ENCODE peak calls at places on chromosomes 2 and 18, in ten cellular contexts. O is substantia nigra, K is HFFc6, R is NCI-H510A treated with DMSO at 0.1 percent for 48 hours, U is dorsolateral prefrontal cortex, X is MCF 10A, T is SW480, S is endodermal cell, C is tibial nerve, J is ELR. H is an unnamed sample.

GRCh38 chr2:43426305-43427031 is 169.4 kb downstream of the THADA start:
- DNase-seq in O (no peak), K (peak), R (no peak), U (no peak), X (peak), T (peak), S (no peak), C (peak), J (peak), H (no peak)

GRCh38 chr2:20185176-20186022 is 39.5 kb downstream of the SDC1 start:
- DNase-seq in O (no peak), K (peak), R (no peak), U (no peak), X (peak), T (no peak), S (peak), C (no peak), J (peak), H (no peak)

GRCh38 chr2:70083344-70084156 is 3.7 kb upstream of the PCBP1 start:
- DNase-seq in O (no peak), K (peak), R (no peak), U (no peak), X (peak), T (peak), S (no peak), C (no peak), J (peak), H (no peak)

GRCh38 chr18:22084547-22084946 is 84.8 kb upstream of the GATA6 start:
- DNase-seq in O (no peak), K (no peak), R (no peak), U (no peak), X (no peak), T (no peak), S (peak), C (no peak), J (no peak), H (peak)

GRCh38 chr2:117555965-117556364 is 258.5 kb upstream of the DDX18 start:
- DNase-seq in O (no peak), K (no peak), R (peak), U (no peak), X (no peak), T (peak), S (no peak), C (no peak), J (no peak), H (no peak)

GRCh38 chr18:51162617-51163016 is 34.9 kb downstream of the MEX3C start:
- DNase-seq in O (no peak), K (no peak), R (no peak), U (no peak), X (no peak), T (no peak), S (no peak), C (no peak), J (no peak), H (no peak)

GRCh38 chr2:3459185-3460015 is 59.9 kb downstream of the ADI1 start:
- DNase-seq in O (no peak), K (no peak), R (no peak), U (no peak), X (no peak), T (no peak), S (peak), C (no peak), J (no peak), H (no peak)

GRCh38 chr2:118738524-118739308 is 108.7 kb downstream of the EN1 start:
- DNase-seq in O (no peak), K (peak), R (no peak), U (no peak), X (peak), T (peak), S (peak), C (peak), J (peak), H (no peak)

GRCh38 chr2:234478121-234478858 is 18.6 kb downstream of the ARL4C start:
- DNase-seq in O (no peak), K (no peak), R (no peak), U (no peak), X (no peak), T (no peak), S (no peak), C (no peak), J (no peak), H (no peak)

GRCh38 chr2:9778471-9779402 is 64.5 kb upstream of the TAF1B start:
- DNase-seq in O (no peak), K (no peak), R (no peak), U (no peak), X (no peak), T (no peak), S (peak), C (no peak), J (no peak), H (no peak)

GRCh38 chr2:215751200-215751910 is 262.0 kb downstream of the MREG start:
- DNase-seq in O (no peak), K (peak), R (no peak), U (no peak), X (peak), T (peak), S (no peak), C (no peak), J (peak), H (no peak)

GRCh38 chr2:49490710-49491109 is 336.4 kb upstream of the FSHR start:
- DNase-seq in O (no peak), K (no peak), R (no peak), U (no peak), X (peak), T (peak), S (peak), C (no peak), J (peak), H (no peak)

GRCh38 chr2:68231061-68231372 is 21.3 kb downstream of the PPP3R1 start:
- DNase-seq in O (no peak), K (no peak), R (no peak), U (no peak), X (no peak), T (no peak), S (no peak), C (no peak), J (peak), H (no peak)

GRCh38 chr18:68714707-68715496 is at the start of gene TMX3:
- DNase-seq in O (peak), K (peak), R (peak), U (peak), X (peak), T (peak), S (peak), C (peak), J (peak), H (peak)

GRCh38 chr2:160752475-160753330 is 259.1 kb upstream of the RBMS1 start:
- DNase-seq in O (no peak), K (peak), R (no peak), U (no peak), X (peak), T (no peak), S (peak), C (no peak), J (peak), H (no peak)

GRCh38 chr18:22684268-22684667 is 248.9 kb upstream of the RBBP8 start:
- DNase-seq in O (no peak), K (no peak), R (no peak), U (no peak), X (no peak), T (no peak), S (no peak), C (no peak), J (no peak), H (no peak)

GRCh38 chr2:233267516-233268245 is 16.2 kb downstream of the ATG16L1 start:
- DNase-seq in O (no peak), K (no peak), R (no peak), U (no peak), X (no peak), T (no peak), S (no peak), C (no peak), J (no peak), H (no peak)

GRCh38 chr2:157443795-157444642 is at the start of gene CYTIP:
- DNase-seq in O (peak), K (no peak), R (no peak), U (no peak), X (no peak), T (no peak), S (no peak), C (peak), J (no peak), H (no peak)

GRCh38 chr2:49914281-49914680 is 760.0 kb upstream of the FSHR start:
- DNase-seq in O (no peak), K (no peak), R (no peak), U (no peak), X (peak), T (peak), S (no peak), C (no peak), J (peak), H (no peak)

GRCh38 chr2:121084137-121084680 is 200.8 kb downstream of the TFCP2L1 start:
- DNase-seq in O (no peak), K (no peak), R (no peak), U (no peak), X (no peak), T (no peak), S (no peak), C (no peak), J (no peak), H (no peak)

GRCh38 chr2:54757496-54757895 is 34.0 kb downstream of the EML6 start:
- DNase-seq in O (no peak), K (peak), R (peak), U (no peak), X (no peak), T (no peak), S (peak), C (no peak), J (peak), H (no peak)

GRCh38 chr18:49560277-49561126 is 1.4 kb upstream of the LIPG start:
- DNase-seq in O (no peak), K (no peak), R (peak), U (no peak), X (no peak), T (no peak), S (peak), C (no peak), J (no peak), H (peak)

GRCh38 chr2:29184531-29184930 is 69.3 kb downstream of the CLIP4 start:
- DNase-seq in O (no peak), K (no peak), R (no peak), U (no peak), X (no peak), T (no peak), S (no peak), C (no peak), J (no peak), H (no peak)

GRCh38 chr18:74682998-74683311 is 85.3 kb downstream of the ZNF407 start:
- DNase-seq in O (no peak), K (peak), R (no peak), U (no peak), X (no peak), T (no peak), S (no peak), C (no peak), J (no peak), H (no peak)

GRCh38 chr2:1730047-1730937 is 14.0 kb downstream of the PXDN start:
- DNase-seq in O (no peak), K (peak), R (peak), U (no peak), X (peak), T (no peak), S (peak), C (no peak), J (peak), H (no peak)

GRCh38 chr2:56565143-56565542 is 381.4 kb downstream of the CCDC85A start:
- DNase-seq in O (no peak), K (peak), R (no peak), U (no peak), X (peak), T (no peak), S (no peak), C (no peak), J (no peak), H (no peak)

GRCh38 chr2:68695971-68696370 is 38.6 kb upstream of the ARHGAP25 start:
- DNase-seq in O (no peak), K (no peak), R (no peak), U (no peak), X (no peak), T (no peak), S (no peak), C (no peak), J (no peak), H (no peak)

GRCh38 chr2:187982668-187983067 is 309.0 kb upstream of the GULP1 start:
- DNase-seq in O (no peak), K (peak), R (no peak), U (no peak), X (peak), T (peak), S (no peak), C (peak), J (peak), H (no peak)

GRCh38 chr2:153386481-153386891 is 92.1 kb downstream of the RPRM start:
- DNase-seq in O (no peak), K (no peak), R (no peak), U (no peak), X (no peak), T (peak), S (no peak), C (no peak), J (no peak), H (no peak)

GRCh38 chr18:2212846-2213245 is 358.5 kb downstream of the METTL4 start:
- DNase-seq in O (no peak), K (no peak), R (no peak), U (no peak), X (no peak), T (no peak), S (no peak), C (no peak), J (no peak), H (no peak)

GRCh38 chr18:5628512-5629255 is 84.9 kb upstream of the EPB41L3 start:
- DNase-seq in O (no peak), K (no peak), R (peak), U (peak), X (no peak), T (no peak), S (peak), C (no peak), J (no peak), H (peak)

GRCh38 chr2:125680809-125681208 is 975.1 kb upstream of the GYPC start:
- DNase-seq in O (no peak), K (no peak), R (no peak), U (no peak), X (no peak), T (no peak), S (no peak), C (no peak), J (no peak), H (no peak)

GRCh38 chr2:241798631-241799521 is 10.1 kb upstream of the NEU4 start:
- DNase-seq in O (no peak), K (no peak), R (no peak), U (peak), X (no peak), T (no peak), S (peak), C (no peak), J (no peak), H (peak)

GRCh38 chr2:60094450-60094929 is 459.0 kb downstream of the BCL11A start:
- DNase-seq in O (no peak), K (no peak), R (peak), U (no peak), X (no peak), T (peak), S (peak), C (no peak), J (no peak), H (no peak)

GRCh38 chr2:38486213-38487026 is 109.3 kb upstream of the ATL2 start:
- DNase-seq in O (no peak), K (no peak), R (no peak), U (no peak), X (no peak), T (no peak), S (no peak), C (no peak), J (no peak), H (no peak)

GRCh38 chr18:13558132-13558531 is 168.2 kb downstream of the FAM210A start:
- DNase-seq in O (peak), K (no peak), R (no peak), U (no peak), X (peak), T (peak), S (peak), C (no peak), J (peak), H (no peak)

GRCh38 chr2:16215892-16216554 is 275.7 kb downstream of the MYCN start:
- DNase-seq in O (no peak), K (no peak), R (no peak), U (no peak), X (no peak), T (no peak), S (no peak), C (no peak), J (no peak), H (no peak)